ENCODE peak calls at places on chromosomes 2 and 18, in five cellular contexts. One of them, this sample, is unnamed.

GRCh38 chr2:198710562-198710961 is 747.2 kb downstream of the SATB2 start:
- ATAC-seq in omental fat pad: no peak
- ATAC-seq in left lung: no peak
- ATAC-seq in Panc1: no peak
- ATAC-seq in heart right ventricle: no peak
- ATAC-seq in this sample: no peak

GRCh38 chr2:55587-56448 is 9.5 kb upstream of the FAM110C start:
- ATAC-seq in omental fat pad: no peak
- ATAC-seq in left lung: peak; percentile 90
- ATAC-seq in Panc1: no peak
- ATAC-seq in heart right ventricle: no peak
- ATAC-seq in this sample: no peak

GRCh38 chr2:38661306-38661705 is 4.6 kb upstream of the GALM start:
- ATAC-seq in omental fat pad: no peak
- ATAC-seq in left lung: no peak
- ATAC-seq in Panc1: no peak
- ATAC-seq in heart right ventricle: no peak
- ATAC-seq in this sample: no peak

GRCh38 chr18:12811191-12811950 is 72.7 kb downstream of the PTPN2 start:
- ATAC-seq in omental fat pad: no peak
- ATAC-seq in left lung: no peak
- ATAC-seq in Panc1: no peak
- ATAC-seq in heart right ventricle: no peak
- ATAC-seq in this sample: no peak

GRCh38 chr2:147231081-147231480 is 613.7 kb upstream of the ACVR2A start:
- ATAC-seq in omental fat pad: no peak
- ATAC-seq in left lung: no peak
- ATAC-seq in Panc1: no peak
- ATAC-seq in heart right ventricle: no peak
- ATAC-seq in this sample: no peak

GRCh38 chr2:31729442-31730092 is 148.8 kb upstream of the SRD5A2 start:
- ATAC-seq in omental fat pad: no peak
- ATAC-seq in left lung: peak; percentile 88
- ATAC-seq in Panc1: peak; percentile 84
- ATAC-seq in heart right ventricle: no peak
- ATAC-seq in this sample: peak; percentile 96

GRCh38 chr2:229159405-229159804 is 111.7 kb downstream of the PID1 start:
- ATAC-seq in omental fat pad: no peak
- ATAC-seq in left lung: no peak
- ATAC-seq in Panc1: no peak
- ATAC-seq in heart right ventricle: no peak
- ATAC-seq in this sample: no peak

GRCh38 chr2:23692901-23693605 is 233.9 kb downstream of the ATAD2B start:
- ATAC-seq in omental fat pad: no peak
- ATAC-seq in left lung: no peak
- ATAC-seq in Panc1: no peak
- ATAC-seq in heart right ventricle: no peak
- ATAC-seq in this sample: no peak

GRCh38 chr2:106745468-106745867 is 140.5 kb downstream of the ST6GAL2 start:
- ATAC-seq in omental fat pad: no peak
- ATAC-seq in left lung: no peak
- ATAC-seq in Panc1: no peak
- ATAC-seq in heart right ventricle: no peak
- ATAC-seq in this sample: peak; percentile 55

GRCh38 chr18:59960272-59960671 is 60.5 kb downstream of the PMAIP1 start:
- ATAC-seq in omental fat pad: no peak
- ATAC-seq in left lung: no peak
- ATAC-seq in Panc1: no peak
- ATAC-seq in heart right ventricle: no peak
- ATAC-seq in this sample: no peak

GRCh38 chr2:68839260-68839833 is 31.9 kb downstream of the BMP10 start:
- ATAC-seq in omental fat pad: no peak
- ATAC-seq in left lung: peak; percentile 39
- ATAC-seq in Panc1: no peak
- ATAC-seq in heart right ventricle: no peak
- ATAC-seq in this sample: no peak

GRCh38 chr2:233844064-233844807 is 10.1 kb downstream of the HJURP start:
- ATAC-seq in omental fat pad: no peak
- ATAC-seq in left lung: no peak
- ATAC-seq in Panc1: no peak
- ATAC-seq in heart right ventricle: no peak
- ATAC-seq in this sample: no peak

GRCh38 chr2:122105171-122105884 is 349.9 kb downstream of the TSN start:
- ATAC-seq in omental fat pad: no peak
- ATAC-seq in left lung: no peak
- ATAC-seq in Panc1: no peak
- ATAC-seq in heart right ventricle: no peak
- ATAC-seq in this sample: no peak

GRCh38 chr2:236092714-236093113 is 75.5 kb downstream of the GBX2 start:
- ATAC-seq in omental fat pad: no peak
- ATAC-seq in left lung: no peak
- ATAC-seq in Panc1: no peak
- ATAC-seq in heart right ventricle: no peak
- ATAC-seq in this sample: no peak

GRCh38 chr18:24078391-24078790 is 60.5 kb upstream of the CABYR start:
- ATAC-seq in omental fat pad: no peak
- ATAC-seq in left lung: no peak
- ATAC-seq in Panc1: no peak
- ATAC-seq in heart right ventricle: no peak
- ATAC-seq in this sample: no peak

GRCh38 chr18:23851470-23852002 is 162.3 kb downstream of the LAMA3 start:
- ATAC-seq in omental fat pad: no peak
- ATAC-seq in left lung: no peak
- ATAC-seq in Panc1: no peak
- ATAC-seq in heart right ventricle: no peak
- ATAC-seq in this sample: no peak

GRCh38 chr18:67260841-67261240 is 255.7 kb downstream of the DSEL start:
- ATAC-seq in omental fat pad: no peak
- ATAC-seq in left lung: no peak
- ATAC-seq in Panc1: no peak
- ATAC-seq in heart right ventricle: no peak
- ATAC-seq in this sample: no peak

GRCh38 chr2:203412555-203413331 is 84.5 kb downstream of the ABI2 start:
- ATAC-seq in omental fat pad: peak; percentile 65
- ATAC-seq in left lung: peak; percentile 46
- ATAC-seq in Panc1: no peak
- ATAC-seq in heart right ventricle: peak; percentile 98
- ATAC-seq in this sample: no peak

GRCh38 chr2:111689174-111689573 is 194.8 kb downstream of the ANAPC1 start:
- ATAC-seq in omental fat pad: no peak
- ATAC-seq in left lung: no peak
- ATAC-seq in Panc1: no peak
- ATAC-seq in heart right ventricle: no peak
- ATAC-seq in this sample: no peak

GRCh38 chr2:36520431-36520830 is 77.5 kb downstream of the FEZ2 start:
- ATAC-seq in omental fat pad: no peak
- ATAC-seq in left lung: no peak
- ATAC-seq in Panc1: peak; percentile 27
- ATAC-seq in heart right ventricle: no peak
- ATAC-seq in this sample: peak; percentile 6

GRCh38 chr2:105487142-105488069 is 88.6 kb upstream of the FHL2 start:
- ATAC-seq in omental fat pad: no peak
- ATAC-seq in left lung: no peak
- ATAC-seq in Panc1: peak; percentile 38
- ATAC-seq in heart right ventricle: peak; percentile 73
- ATAC-seq in this sample: no peak

GRCh38 chr2:6452702-6453481 is 412.8 kb downstream of the CMPK2 start:
- ATAC-seq in omental fat pad: no peak
- ATAC-seq in left lung: no peak
- ATAC-seq in Panc1: no peak
- ATAC-seq in heart right ventricle: no peak
- ATAC-seq in this sample: no peak

GRCh38 chr2:224407241-224407680 is 5.4 kb upstream of the FAM124B start:
- ATAC-seq in omental fat pad: no peak
- ATAC-seq in left lung: peak; percentile 23
- ATAC-seq in Panc1: no peak
- ATAC-seq in heart right ventricle: peak; percentile 83
- ATAC-seq in this sample: no peak

GRCh38 chr2:224937887-224938286 is 104.4 kb downstream of the DOCK10 start:
- ATAC-seq in omental fat pad: no peak
- ATAC-seq in left lung: peak; percentile 29
- ATAC-seq in Panc1: no peak
- ATAC-seq in heart right ventricle: no peak
- ATAC-seq in this sample: no peak

GRCh38 chr2:46091004-46091403 is 206.2 kb upstream of the EPAS1 start:
- ATAC-seq in omental fat pad: peak; percentile 64
- ATAC-seq in left lung: peak; percentile 62
- ATAC-seq in Panc1: no peak
- ATAC-seq in heart right ventricle: peak; percentile 76
- ATAC-seq in this sample: peak; percentile 42

GRCh38 chr2:216498418-216499413 is at the start of gene RPL37A:
- ATAC-seq in omental fat pad: peak; percentile 97
- ATAC-seq in left lung: peak; percentile 97
- ATAC-seq in Panc1: peak; percentile 99
- ATAC-seq in heart right ventricle: peak; percentile 98
- ATAC-seq in this sample: peak; percentile 93

GRCh38 chr2:82795446-82795845 is 1663.6 kb downstream of the SUCLG1 start:
- ATAC-seq in omental fat pad: no peak
- ATAC-seq in left lung: no peak
- ATAC-seq in Panc1: peak; percentile 81
- ATAC-seq in heart right ventricle: no peak
- ATAC-seq in this sample: no peak

GRCh38 chr2:25685030-25685429 is 11.7 kb upstream of the DTNB start:
- ATAC-seq in omental fat pad: no peak
- ATAC-seq in left lung: no peak
- ATAC-seq in Panc1: no peak
- ATAC-seq in heart right ventricle: no peak
- ATAC-seq in this sample: no peak

GRCh38 chr2:11785611-11785940 is 39.1 kb downstream of the LPIN1 start:
- ATAC-seq in omental fat pad: no peak
- ATAC-seq in left lung: no peak
- ATAC-seq in Panc1: no peak
- ATAC-seq in heart right ventricle: no peak
- ATAC-seq in this sample: no peak

GRCh38 chr2:85342156-85342555 is 12.2 kb downstream of the RETSAT start:
- ATAC-seq in omental fat pad: no peak
- ATAC-seq in left lung: no peak
- ATAC-seq in Panc1: no peak
- ATAC-seq in heart right ventricle: no peak
- ATAC-seq in this sample: no peak

GRCh38 chr2:138502253-138503086 is 900 bp downstream of the SPOPL start:
- ATAC-seq in omental fat pad: no peak
- ATAC-seq in left lung: peak; percentile 39
- ATAC-seq in Panc1: peak; percentile 9
- ATAC-seq in heart right ventricle: no peak
- ATAC-seq in this sample: peak; percentile 58

GRCh38 chr2:101710690-101711318 is 13.3 kb downstream of the MAP4K4 start:
- ATAC-seq in omental fat pad: peak; percentile 35
- ATAC-seq in left lung: peak; percentile 23
- ATAC-seq in Panc1: no peak
- ATAC-seq in heart right ventricle: peak; percentile 50
- ATAC-seq in this sample: peak; percentile 71

GRCh38 chr18:11553098-11553940 is 56.1 kb upstream of the SLC35G4 start:
- ATAC-seq in omental fat pad: peak; percentile 82
- ATAC-seq in left lung: peak; percentile 93
- ATAC-seq in Panc1: peak; percentile 85
- ATAC-seq in heart right ventricle: peak; percentile 75
- ATAC-seq in this sample: peak; percentile 93

GRCh38 chr18:13463526-13463925 is 245.0 kb downstream of the LDLRAD4 start:
- ATAC-seq in omental fat pad: no peak
- ATAC-seq in left lung: no peak
- ATAC-seq in Panc1: no peak
- ATAC-seq in heart right ventricle: no peak
- ATAC-seq in this sample: no peak

GRCh38 chr2:134711622-134712125 is 7.1 kb downstream of the TMEM163 start:
- ATAC-seq in omental fat pad: no peak
- ATAC-seq in left lung: no peak
- ATAC-seq in Panc1: no peak
- ATAC-seq in heart right ventricle: no peak
- ATAC-seq in this sample: no peak

GRCh38 chr2:120628248-120628647 is 107.4 kb upstream of the GLI2 start:
- ATAC-seq in omental fat pad: no peak
- ATAC-seq in left lung: no peak
- ATAC-seq in Panc1: no peak
- ATAC-seq in heart right ventricle: no peak
- ATAC-seq in this sample: no peak

GRCh38 chr2:186695081-186695756 is 1.4 kb downstream of the FAM171B start:
- ATAC-seq in omental fat pad: peak; percentile 72
- ATAC-seq in left lung: no peak
- ATAC-seq in Panc1: no peak
- ATAC-seq in heart right ventricle: no peak
- ATAC-seq in this sample: peak; percentile 63

GRCh38 chr18:32368170-32368569 is 102.5 kb downstream of the GAREM1 start:
- ATAC-seq in omental fat pad: peak; percentile 80
- ATAC-seq in left lung: no peak
- ATAC-seq in Panc1: no peak
- ATAC-seq in heart right ventricle: no peak
- ATAC-seq in this sample: no peak

GRCh38 chr2:215749092-215749957 is 264.0 kb downstream of the MREG start:
- ATAC-seq in omental fat pad: peak; percentile 73
- ATAC-seq in left lung: peak; percentile 90
- ATAC-seq in Panc1: no peak
- ATAC-seq in heart right ventricle: peak; percentile 89
- ATAC-seq in this sample: no peak

GRCh38 chr2:160408575-160409291 is 84.9 kb downstream of the RBMS1 start:
- ATAC-seq in omental fat pad: no peak
- ATAC-seq in left lung: no peak
- ATAC-seq in Panc1: peak; percentile 37
- ATAC-seq in heart right ventricle: no peak
- ATAC-seq in this sample: no peak

This sample was measured in SK-N-SH treated with all-trans-retinoic acid at 6 μM for 48 hours.